ENCODE peak calls at places on chromosomes 12 and 14, in four cellular contexts. One of them, this sample, is unnamed.

GRCh38 chr12:11555743-11556625 is 93.5 kb upstream of the ETV6 start:
- DNase-seq in AG10803: no peak
- DNase-seq in choroid plexus epithelial cell: no peak
- DNase-seq in pancreas: peak; percentile 6
- DNase-seq in this sample: no peak

GRCh38 chr14:74491952-74492351 is 1.2 kb downstream of the NPC2 start:
- DNase-seq in AG10803: peak; percentile 66
- DNase-seq in choroid plexus epithelial cell: peak; percentile 66
- DNase-seq in pancreas: no peak
- DNase-seq in this sample: peak; percentile 63

GRCh38 chr12:101855364-101855884 is 22.0 kb upstream of the DRAM1 start:
- DNase-seq in AG10803: peak; percentile 66
- DNase-seq in choroid plexus epithelial cell: peak; percentile 69
- DNase-seq in pancreas: no peak
- DNase-seq in this sample: no peak

GRCh38 chr12:91603060-91603459 is 420.4 kb upstream of the DCN start:
- DNase-seq in AG10803: peak; percentile 27
- DNase-seq in choroid plexus epithelial cell: no peak
- DNase-seq in pancreas: no peak
- DNase-seq in this sample: no peak

GRCh38 chr12:50933459-50934124 is 18.8 kb upstream of the HIGD1C start:
- DNase-seq in AG10803: no peak
- DNase-seq in choroid plexus epithelial cell: peak; percentile 16
- DNase-seq in pancreas: no peak
- DNase-seq in this sample: no peak

GRCh38 chr12:75315518-75315917 is 14.6 kb downstream of the CAPS2 start:
- DNase-seq in AG10803: peak; percentile 91
- DNase-seq in choroid plexus epithelial cell: peak; percentile 75
- DNase-seq in pancreas: no peak
- DNase-seq in this sample: peak; percentile 52

GRCh38 chr14:77347746-77348145 is 26.9 kb downstream of the GSTZ1 start:
- DNase-seq in AG10803: no peak
- DNase-seq in choroid plexus epithelial cell: peak; percentile 28
- DNase-seq in pancreas: no peak
- DNase-seq in this sample: no peak

GRCh38 chr12:98058838-98059237 is 456.6 kb upstream of the TMPO start:
- DNase-seq in AG10803: no peak
- DNase-seq in choroid plexus epithelial cell: no peak
- DNase-seq in pancreas: no peak
- DNase-seq in this sample: peak; percentile 7

GRCh38 chr14:69260979-69261605 is 1.1 kb downstream of the GALNT16 start:
- DNase-seq in AG10803: no peak
- DNase-seq in choroid plexus epithelial cell: no peak
- DNase-seq in pancreas: peak; percentile 11
- DNase-seq in this sample: no peak

GRCh38 chr14:33611405-33612183 is 339.3 kb downstream of the EGLN3 start:
- DNase-seq in AG10803: peak; percentile 24
- DNase-seq in choroid plexus epithelial cell: peak; percentile 73
- DNase-seq in pancreas: no peak
- DNase-seq in this sample: no peak

GRCh38 chr12:91991397-91992187 is 154.1 kb downstream of the BTG1 start:
- DNase-seq in AG10803: no peak
- DNase-seq in choroid plexus epithelial cell: peak; percentile 35
- DNase-seq in pancreas: no peak
- DNase-seq in this sample: no peak

GRCh38 chr12:62123721-62124203 is 136.4 kb upstream of the USP15 start:
- DNase-seq in AG10803: peak; percentile 53
- DNase-seq in choroid plexus epithelial cell: peak; percentile 81
- DNase-seq in pancreas: peak; percentile 5
- DNase-seq in this sample: peak; percentile 47

This sample was measured in myocyte.